ENCODE peak calls at places on chromosomes 3 and 15, in seven cellular contexts. F is HFF-Myc, B is dorsolateral prefrontal cortex, D is fibroblast of pulmonary artery, C is MCF 10A, N is bronchial epithelial cell, V is A673. K is an unnamed sample.

GRCh38 chr3:149701977-149702350 is 44.1 kb upstream of the WWTR1 start:
- DNase-seq in D (no peak), B (no peak), N (peak), V (no peak), F (no peak), C (no peak), K (no peak)

GRCh38 chr15:100384108-100384410 is 42.3 kb upstream of the ADAMTS17 start:
- DNase-seq in V (no peak), C (no peak), N (no peak), D (no peak), F (no peak), B (no peak), K (no peak)

GRCh38 chr3:169323580-169324453 is 339.7 kb downstream of the MECOM start:
- DNase-seq in D (peak), C (no peak), V (no peak), N (peak), F (no peak), B (peak), K (no peak)

GRCh38 chr15:42063122-42063848 is 31.1 kb downstream of the PLA2G4D start:
- DNase-seq in N (peak), D (no peak), V (no peak), F (no peak), C (no peak), B (no peak), K (no peak)

GRCh38 chr15:64456634-64457108 is 3.7 kb upstream of the ZNF609 start:
- DNase-seq in V (no peak), D (peak), N (no peak), B (no peak), C (no peak), F (no peak), K (no peak)

GRCh38 chr3:30141927-30142326 is 464.5 kb upstream of the TGFBR2 start:
- DNase-seq in F (peak), C (no peak), V (no peak), N (no peak), B (no peak), D (no peak), K (no peak)

GRCh38 chr3:36295206-36295760 is 85.0 kb upstream of the STAC start:
- DNase-seq in V (no peak), N (no peak), F (no peak), B (no peak), D (peak), C (no peak), K (no peak)

GRCh38 chr3:118332699-118333098 is 701.9 kb downstream of the IGSF11 start:
- DNase-seq in N (no peak), V (no peak), F (no peak), B (no peak), D (no peak), C (no peak), K (no peak)

GRCh38 chr3:142950972-142951371 is 12.5 kb downstream of the PAQR9 start:
- DNase-seq in N (no peak), B (no peak), C (no peak), F (no peak), V (no peak), D (no peak), K (no peak)

GRCh38 chr3:63029326-63029725 is 154.1 kb upstream of the CADPS start:
- DNase-seq in C (no peak), B (no peak), F (no peak), V (no peak), N (peak), D (no peak), K (no peak)

GRCh38 chr3:127156651-127157050 is 36.3 kb upstream of the PRR23E start:
- DNase-seq in F (no peak), D (no peak), N (no peak), C (no peak), B (no peak), V (no peak), K (no peak)

GRCh38 chr3:101677436-101678286 is 729 bp upstream of the ZBTB11 start:
- DNase-seq in C (no peak), V (no peak), N (no peak), F (no peak), D (no peak), B (no peak), K (peak)

GRCh38 chr15:42121021-42121420 is 26.7 kb upstream of the PLA2G4D start:
- DNase-seq in B (no peak), N (no peak), F (no peak), V (no peak), D (no peak), C (peak), K (no peak)

GRCh38 chr3:66592061-66592875 is 91.4 kb upstream of the LRIG1 start:
- DNase-seq in B (no peak), F (no peak), V (no peak), C (no peak), N (no peak), D (no peak), K (no peak)

GRCh38 chr3:64399205-64399800 is 174.0 kb upstream of the PRICKLE2 start:
- DNase-seq in N (peak), B (peak), D (peak), V (peak), C (peak), F (peak), K (peak)

GRCh38 chr3:134333522-134334181 is 40.6 kb downstream of the AMOTL2 start:
- DNase-seq in D (peak), F (no peak), V (peak), N (no peak), B (no peak), C (no peak), K (no peak)

GRCh38 chr3:64848822-64849221 is 161.0 kb upstream of the ADAMTS9 start:
- DNase-seq in C (no peak), N (no peak), V (no peak), F (no peak), D (peak), B (no peak), K (no peak)

GRCh38 chr15:69755571-69756310 is 303.1 kb downstream of the RPLP1 start:
- DNase-seq in N (no peak), C (peak), B (no peak), V (no peak), F (no peak), D (peak), K (peak)

GRCh38 chr15:68585574-68586273 is 6.9 kb downstream of the CORO2B start:
- DNase-seq in N (no peak), F (no peak), V (no peak), B (no peak), D (no peak), C (no peak), K (no peak)

GRCh38 chr15:58377193-58377592 is 54.6 kb upstream of the LIPC start:
- DNase-seq in C (no peak), N (no peak), B (no peak), F (no peak), V (no peak), D (no peak), K (no peak)

GRCh38 chr15:32870240-32871033 is 152.6 kb downstream of the GREM1 start:
- DNase-seq in C (peak), D (peak), B (no peak), V (peak), N (peak), F (peak), K (no peak)

GRCh38 chr15:90871097-90871715 is 2.8 kb downstream of the FURIN start:
- DNase-seq in F (no peak), V (peak), C (peak), B (no peak), N (no peak), D (no peak), K (no peak)

GRCh38 chr15:61794881-61795280 is 265.4 kb downstream of the VPS13C start:
- DNase-seq in N (no peak), C (peak), D (no peak), V (no peak), B (no peak), F (no peak), K (no peak)

GRCh38 chr15:73369073-73369694 is 426 bp upstream of the HCN4 start:
- DNase-seq in B (no peak), N (no peak), D (no peak), F (no peak), V (no peak), C (no peak), K (peak)

GRCh38 chr3:34988296-34988695 is 651.0 kb upstream of the ARPP21 start:
- DNase-seq in C (no peak), V (no peak), D (no peak), F (no peak), B (no peak), N (no peak), K (no peak)

GRCh38 chr3:158094235-158094916 is 11.8 kb downstream of the SHOX2 start:
- DNase-seq in N (no peak), D (no peak), V (no peak), C (no peak), B (no peak), F (no peak), K (no peak)
- TF ChIP-seq CTCF in N (no peak), D (no peak), V (no peak), C (no peak), B (no peak), F (no peak), K (no peak)

DNA sequence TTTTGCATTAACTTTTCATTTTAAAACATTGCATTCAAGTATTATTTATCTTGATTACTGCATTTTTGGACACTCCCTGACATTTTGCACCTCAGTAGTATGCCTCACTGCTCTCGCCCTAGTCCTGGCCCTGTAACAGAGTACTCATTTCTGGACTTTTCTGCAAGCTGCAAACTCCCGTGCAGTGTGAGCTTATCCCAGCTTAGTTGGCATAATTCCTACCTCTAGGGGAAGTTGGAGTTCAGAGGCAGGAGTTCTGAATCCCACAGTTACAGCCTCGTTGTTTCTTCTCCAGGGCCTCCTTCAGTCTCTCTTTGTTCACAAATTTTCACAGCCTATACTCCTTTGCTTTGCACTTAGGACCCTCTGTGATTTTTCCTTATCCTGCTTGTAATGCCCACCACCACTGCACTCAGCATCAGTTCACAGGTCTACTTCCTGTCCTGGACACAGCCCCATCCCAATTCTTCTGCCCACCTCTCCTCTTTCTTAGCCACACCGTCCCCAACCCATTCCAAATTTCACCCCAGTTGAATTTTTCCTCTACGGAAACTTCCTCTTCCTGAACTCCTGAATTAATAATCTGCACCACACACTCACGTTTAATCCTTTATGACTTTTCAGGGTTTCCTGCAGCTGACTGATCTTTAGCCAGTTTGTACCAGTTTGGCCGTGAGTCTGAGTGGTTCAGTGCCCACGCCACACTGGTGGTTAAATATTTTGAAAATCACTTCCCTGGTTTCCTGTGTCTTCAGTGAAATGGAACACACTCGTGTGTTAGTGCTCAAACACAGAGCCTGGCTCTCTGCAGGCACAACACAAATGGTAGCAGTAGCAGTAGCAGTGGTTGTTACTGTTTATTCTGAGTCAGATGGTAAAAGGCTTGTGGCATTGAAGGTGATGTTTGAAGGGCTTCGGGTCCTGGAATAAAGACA is 6.3 kb upstream of the CTSH start:
- DNase-seq in V (no peak), C (no peak), N (peak), B (no peak), F (no peak), D (peak), K (no peak)
- TF ChIP-seq CTCF in V (peak), C (no peak), N (peak), B (no peak), F (peak), D (peak), K (no peak)

DNA sequence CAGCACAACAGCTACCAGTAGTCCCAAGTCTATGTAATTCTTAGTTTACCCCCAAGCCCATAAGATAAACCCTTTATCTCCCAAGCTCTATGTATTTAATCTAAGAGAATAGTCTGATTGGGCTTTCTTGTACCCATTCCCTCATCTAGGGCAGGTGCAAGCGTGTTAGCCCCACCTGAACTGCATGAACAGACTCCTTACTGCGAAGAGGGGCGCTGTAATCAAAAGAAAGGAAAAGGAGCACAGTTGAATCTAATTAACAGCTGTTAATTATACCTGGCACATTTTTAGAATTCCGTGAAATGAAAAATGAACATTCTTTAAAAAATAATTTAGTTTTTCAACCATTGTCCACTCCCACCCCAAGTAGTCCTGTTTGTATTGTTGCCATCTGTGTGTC is 26.4 kb upstream of the NEDD4 start:
- DNase-seq in C (no peak), V (no peak), D (no peak), B (no peak), F (no peak), N (no peak), K (no peak)
- TF ChIP-seq CTCF in C (no peak), V (no peak), D (no peak), B (no peak), F (no peak), N (no peak), K (no peak)

DNA sequence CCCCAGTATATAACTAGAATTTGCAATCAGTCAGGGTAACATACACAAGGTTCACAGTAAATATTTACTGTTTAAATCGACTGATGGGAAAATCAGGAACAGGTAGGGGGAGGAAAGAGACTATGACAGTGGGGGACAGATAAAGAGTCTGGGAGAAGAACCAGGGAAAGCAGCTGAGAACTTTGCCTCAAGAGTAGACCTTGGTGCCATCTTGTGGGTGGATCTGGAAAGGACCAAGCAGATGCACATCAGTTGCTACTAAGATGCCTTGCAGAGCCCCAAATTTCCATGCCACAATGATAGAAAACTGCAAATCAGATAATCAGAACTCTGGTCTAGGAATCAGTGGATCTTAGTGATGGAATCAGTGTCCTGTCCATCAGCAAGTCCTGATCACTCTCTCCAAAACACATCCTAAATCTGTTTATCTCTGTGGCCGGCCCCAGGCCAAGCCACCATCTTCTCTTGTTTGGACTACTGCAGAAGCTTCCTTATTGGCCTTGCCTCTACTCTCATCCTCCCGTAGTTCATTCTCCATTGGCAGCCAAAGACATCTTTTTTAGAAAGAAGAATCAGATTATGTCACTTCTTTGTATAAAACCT is 62.7 kb downstream of the PDE8A start:
- DNase-seq in N (peak), B (peak), D (peak), F (peak), V (peak), C (peak), K (peak)
- TF ChIP-seq CTCF in N (peak), B (no peak), D (peak), F (peak), V (peak), C (peak), K (peak)

DNA sequence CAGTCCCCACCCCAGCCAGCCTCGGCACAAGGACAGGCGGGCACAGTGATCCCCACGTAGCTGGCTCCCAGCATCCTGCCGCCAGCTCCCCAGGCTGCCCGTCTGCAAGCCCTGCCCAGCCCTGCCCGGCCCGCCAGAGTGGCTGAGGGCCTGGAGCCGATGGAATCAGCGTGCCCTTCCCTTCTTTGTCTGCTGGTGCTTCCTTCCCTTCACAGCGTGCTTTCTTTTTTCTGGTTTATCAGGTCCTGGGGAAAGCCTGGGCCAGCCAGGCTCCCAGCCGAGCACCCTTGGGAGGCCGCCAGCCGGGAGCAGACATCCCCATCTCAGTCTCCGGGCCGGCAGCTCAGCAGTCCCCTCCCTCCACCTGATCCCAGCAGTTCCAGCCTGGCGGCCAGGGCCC is 54.7 kb upstream of the SMAD6 start:
- DNase-seq in B (no peak), V (peak), D (peak), F (no peak), N (no peak), C (no peak), K (no peak)
- TF ChIP-seq CTCF in B (no peak), V (no peak), D (no peak), F (no peak), N (no peak), C (no peak), K (no peak)

K was measured in activated CD8-positive, alpha-beta T cell treated with anti-CD3 and anti-CD28 coated beads for 36 hours.